ENCODE peak calls at places on chromosomes 2 and 18, in six cellular contexts. X is lower lobe of right lung, P is osteocyte, M is GM20000, T is AG09309, Z is esophagus squamous epithelium. R is an unnamed sample.
A peak's percentile ranks its signal among the peaks of the same experiment; 100 is the strongest.

GRCh38 chr2:215528555-215528954 is 92.7 kb upstream of the FN1 start:
- DNase-seq in X (no peak), P (no peak), M (no peak), T (peak; percentile 96), Z (no peak), R (no peak)

GRCh38 chr18:48293954-48294893 is 115.0 kb downstream of the ZBTB7C start:
- DNase-seq in X (no peak), P (peak; percentile 75), M (no peak), T (no peak), Z (no peak), R (peak; percentile 60)

GRCh38 chr2:128801581-128801980 is 482.9 kb upstream of the HS6ST1 start:
- DNase-seq in X (no peak), P (no peak), M (no peak), T (no peak), Z (no peak), R (no peak)

GRCh38 chr18:75408554-75409506 is 18.7 kb downstream of the SMIM21 start:
- DNase-seq in X (no peak), P (no peak), M (no peak), T (peak; percentile 97), Z (no peak), R (no peak)

GRCh38 chr18:346607-347006 is 78.8 kb upstream of the THOC1 start:
- DNase-seq in X (no peak), P (no peak), M (no peak), T (no peak), Z (no peak), R (no peak)

GRCh38 chr2:112627060-112628040 is 18.4 kb upstream of the SLC20A1 start:
- DNase-seq in X (no peak), P (no peak), M (no peak), T (peak; percentile 83), Z (no peak), R (no peak)

GRCh38 chr2:174846941-174847938 is 83.0 kb upstream of the CHRNA1 start:
- DNase-seq in X (no peak), P (no peak), M (no peak), T (peak; percentile 92), Z (no peak), R (no peak)

GRCh38 chr2:179861777-179862117 is 335 bp upstream of the ZNF385B start:
- DNase-seq in X (no peak), P (no peak), M (peak; percentile 36), T (no peak), Z (no peak), R (no peak)

GRCh38 chr2:219029829-219030165 is 11.5 kb downstream of the CFAP65 start:
- DNase-seq in X (peak; percentile 85), P (peak; percentile 94), M (peak; percentile 84), T (peak; percentile 11), Z (peak; percentile 23), R (peak; percentile 84)

GRCh38 chr2:151767536-151767935 is 33.3 kb upstream of the NEB start:
- DNase-seq in X (no peak), P (no peak), M (no peak), T (no peak), Z (no peak), R (no peak)

GRCh38 chr2:54558976-54559410 is 102.9 kb downstream of the SPTBN1 start:
- DNase-seq in X (no peak), P (no peak), M (no peak), T (no peak), Z (no peak), R (no peak)

GRCh38 chr2:41038408-41038807 is 586.5 kb upstream of the SLC8A1 start:
- DNase-seq in X (no peak), P (no peak), M (no peak), T (no peak), Z (no peak), R (no peak)

GRCh38 chr18:13295894-13296293 is 77.3 kb downstream of the LDLRAD4 start:
- DNase-seq in X (no peak), P (no peak), M (no peak), T (no peak), Z (no peak), R (no peak)

GRCh38 chr2:138205281-138205680 is 241.0 kb downstream of the HNMT start:
- DNase-seq in X (no peak), P (no peak), M (no peak), T (no peak), Z (no peak), R (no peak)

GRCh38 chr2:86470890-86471289 is 29.7 kb downstream of the KDM3A start:
- DNase-seq in X (no peak), P (no peak), M (no peak), T (no peak), Z (no peak), R (no peak)

GRCh38 chr18:54690198-54690597 is 99.2 kb downstream of the DYNAP start:
- DNase-seq in X (no peak), P (no peak), M (no peak), T (no peak), Z (no peak), R (no peak)

DNA sequence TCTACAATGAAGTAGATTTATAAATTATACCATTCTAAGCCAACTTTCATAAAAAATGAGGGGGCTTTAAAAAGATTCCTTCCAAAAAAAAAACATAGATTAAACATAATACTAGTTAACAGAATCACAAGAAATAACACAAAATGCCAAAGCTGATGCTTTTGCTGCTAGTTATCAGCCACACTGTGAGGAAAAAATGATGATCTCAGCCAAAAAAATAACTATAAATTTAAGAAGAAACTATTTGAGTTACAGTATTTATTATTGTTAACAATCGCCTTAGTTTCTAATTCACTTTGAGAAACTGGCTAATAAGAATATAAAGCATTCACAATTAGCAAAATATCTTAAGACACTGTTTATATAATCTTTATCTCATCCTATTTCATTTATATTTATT is 27.1 kb downstream of the BAZ2B start:
- DNase-seq in X (no peak), P (no peak), M (no peak), T (no peak), Z (no peak), R (no peak)
- TF ChIP-seq CTCF in X (no peak), P (no peak), M (no peak), T (no peak), Z (no peak), R (no peak)

DNA sequence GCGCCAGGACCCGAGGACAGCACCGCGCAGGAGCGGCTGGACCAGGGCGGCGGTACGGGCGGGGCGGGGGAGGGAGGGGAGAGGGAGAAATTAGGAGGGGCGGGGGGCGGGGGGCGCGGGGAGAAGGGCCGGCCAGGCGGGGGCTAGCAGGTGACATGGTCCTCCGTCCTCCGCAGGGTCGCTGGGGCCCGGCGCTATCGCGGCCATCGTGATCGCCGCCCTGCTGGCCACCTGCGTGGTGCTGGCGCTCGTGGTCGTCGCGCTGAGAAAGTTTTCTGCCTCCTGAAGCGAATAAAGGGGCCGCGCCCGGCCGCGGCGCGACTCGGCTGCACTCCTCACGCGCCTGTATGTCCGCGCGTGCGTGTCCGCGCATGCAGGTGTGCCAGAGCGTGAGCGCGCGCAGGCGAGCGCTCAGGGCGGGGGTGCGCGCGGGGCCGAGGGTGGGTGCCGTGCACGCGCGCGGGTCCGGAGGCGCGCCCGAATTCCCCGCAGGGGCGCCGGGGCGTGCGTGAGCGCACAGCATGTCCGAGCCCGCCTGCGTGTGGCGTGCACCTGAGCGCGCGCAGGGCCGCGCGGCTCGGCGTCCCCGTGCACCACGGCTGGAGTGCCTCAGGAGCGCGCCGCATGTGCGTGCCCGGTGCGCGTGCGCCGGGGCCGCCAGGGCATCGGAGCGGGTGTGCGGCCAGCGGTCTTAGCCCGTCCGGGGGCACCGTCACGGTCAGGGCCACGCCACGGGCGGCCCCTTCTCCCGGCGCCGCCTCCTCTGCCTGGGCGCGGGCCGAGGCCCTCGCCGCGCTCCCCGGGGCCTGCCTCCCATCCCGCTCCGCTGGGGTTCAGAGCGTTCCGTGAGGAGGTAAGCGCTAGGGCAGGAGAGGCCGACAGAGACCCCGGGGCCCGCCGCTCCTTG is 6.3 kb downstream of the SNORC start:
- DNase-seq in X (no peak), P (no peak), M (peak; percentile 72), T (no peak), Z (no peak), R (no peak)
- TF ChIP-seq CTCF in X (no peak), P (peak; percentile 27), M (peak; percentile 15), T (no peak), Z (no peak), R (peak; percentile 65)

GRCh38 chr2:170770304-170771048 is at the start of gene ERICH2:
- DNase-seq in X (peak; percentile 87), P (no peak), M (peak; percentile 94), T (peak; percentile 4), Z (no peak), R (peak; percentile 77)
- TF ChIP-seq CTCF in X (peak; percentile 26), P (peak; percentile 19), M (no peak), T (peak; percentile 29), Z (no peak), R (peak; percentile 29)

GRCh38 chr2:182132605-182133004 is 147.0 kb downstream of the PPP1R1C start:
- DNase-seq in X (no peak), P (no peak), M (no peak), T (no peak), Z (no peak), R (no peak)
- TF ChIP-seq CTCF in X (no peak), P (peak; percentile 65), M (no peak), T (peak; percentile 58), Z (no peak), R (peak; percentile 63)

GRCh38 chr2:105488198-105488757 is 89.4 kb upstream of the FHL2 start:
- DNase-seq in X (no peak), P (no peak), M (no peak), T (no peak), Z (no peak), R (no peak)
- TF ChIP-seq CTCF in X (no peak), P (no peak), M (no peak), T (no peak), Z (no peak), R (no peak)

GRCh38 chr2:224287533-224287932 is 114.4 kb downstream of the FAM124B start:
- DNase-seq in X (no peak), P (no peak), M (no peak), T (no peak), Z (no peak), R (no peak)

GRCh38 chr2:224284134-224284946 is 117.6 kb downstream of the FAM124B start:
- DNase-seq in X (no peak), P (no peak), M (peak; percentile 14), T (no peak), Z (no peak), R (no peak)

GRCh38 chr2:224281374-224281773 is 120.5 kb downstream of the FAM124B start:
- DNase-seq in X (no peak), P (no peak), M (no peak), T (no peak), Z (no peak), R (no peak)

GRCh38 chr2:224286923-224287322 is 115.0 kb downstream of the FAM124B start:
- DNase-seq in X (no peak), P (no peak), M (no peak), T (no peak), Z (no peak), R (no peak)
- TF ChIP-seq CTCF in X (no peak), P (no peak), M (no peak), T (no peak), Z (no peak), R (peak; percentile 55)

R was measured in type B pancreatic cell.